ENCODE peak calls at places on chromosome 1, in four cellular contexts. L is neuronal stem cell; S is CD4-positive, CD25-positive, alpha-beta regulatory T cell; B is naive thymus-derived CD4-positive, alpha-beta T cell. Y is an unnamed sample. For H3K4me1, the result is how much of the 10 kb centered on the place peaks cover.

GRCh38 chr1:109878531-109878930 is 32.1 kb upstream of the CSF1 start:
- DNase-seq in L (no peak), S (no peak), B (no peak), Y (no peak)

GRCh38 chr1:160149706-160150105 is 1.7 kb upstream of the ATP1A4 start:
- DNase-seq in L (no peak), S (no peak), B (no peak), Y (no peak)

GRCh38 chr1:10122926-10123325 is 87.4 kb upstream of the KIF1B start:
- DNase-seq in L (no peak), S (no peak), B (no peak), Y (no peak)

GRCh38 chr1:151158311-151158710 is 1.9 kb downstream of the TNFAIP8L2 start:
- DNase-seq in L (no peak), S (no peak), B (peak), Y (no peak)

GRCh38 chr1:58885998-58886397 is 102.2 kb upstream of the JUN start:
- DNase-seq in L (no peak), S (no peak), B (no peak), Y (no peak)

GRCh38 chr1:53577141-53578100 is 118.2 kb downstream of the DMRTB1 start:
- DNase-seq in L (no peak), S (no peak), B (no peak), Y (no peak)

GRCh38 chr1:108639899-108640560 is 20.9 kb downstream of the HENMT1 start:
- DNase-seq in L (no peak), S (no peak), B (no peak), Y (no peak)

GRCh38 chr1:65319141-65319540 is 9.8 kb downstream of the DNAJC6 start:
- DNase-seq in L (no peak), S (no peak), B (no peak), Y (no peak)

GRCh38 chr1:39195166-39196111 is 9.1 kb upstream of the MACF1 start:
- DNase-seq in L (no peak), S (peak), B (no peak), Y (no peak)

GRCh38 chr1:10669570-10669969 is 126.9 kb downstream of the CASZ1 start:
- DNase-seq in L (no peak), S (no peak), B (no peak), Y (no peak)

GRCh38 chr1:91784616-91785015 is 101.3 kb downstream of the TGFBR3 start:
- DNase-seq in L (no peak), S (no peak), B (no peak), Y (no peak)

GRCh38 chr1:33821291-33821690 is 42.6 kb upstream of the HMGB4 start:
- DNase-seq in L (no peak), S (no peak), B (no peak), Y (no peak)

GRCh38 chr1:116699605-116700004 is 32.1 kb upstream of the IGSF3 start:
- DNase-seq in L (no peak), S (no peak), B (no peak), Y (no peak)

GRCh38 chr1:232876506-232877360 is 71.5 kb downstream of the MAP10 start:
- DNase-seq in L (no peak), S (no peak), B (no peak), Y (no peak)

GRCh38 chr1:150889650-150890416 is 2.9 kb downstream of the CTXND2 start:
- DNase-seq in L (no peak), S (peak), B (no peak), Y (no peak)

GRCh38 chr1:162700131-162700530 is 67.9 kb downstream of the DDR2 start:
- DNase-seq in L (no peak), S (no peak), B (no peak), Y (no peak)

GRCh38 chr1:228390649-228391048 is 16.0 kb downstream of the TRIM11 start:
- DNase-seq in L (no peak), S (no peak), B (no peak), Y (no peak)

GRCh38 chr1:69513621-69514020 is 54.1 kb upstream of the LRRC7 start:
- DNase-seq in L (no peak), S (no peak), B (no peak), Y (no peak)

GRCh38 chr1:40684669-40685068 is 6.8 kb upstream of the NFYC start:
- DNase-seq in L (no peak), S (no peak), B (no peak), Y (no peak)

GRCh38 chr1:24540051-24540905 is 15.6 kb upstream of the NCMAP start:
- DNase-seq in L (no peak), S (no peak), B (no peak), Y (no peak)

GRCh38 chr1:33640114-33640660 is 167.7 kb downstream of the ZSCAN20 start:
- DNase-seq in L (no peak), S (no peak), B (no peak), Y (no peak)

GRCh38 chr1:173717238-173717637 is 2.5 kb downstream of the KLHL20 start:
- DNase-seq in L (no peak), S (no peak), B (no peak), Y (no peak)

GRCh38 chr1:229640455-229640854 is 14.4 kb downstream of the URB2 start:
- DNase-seq in L (no peak), S (no peak), B (no peak), Y (no peak)

GRCh38 chr1:25562101-25562927 is 18.9 kb downstream of the LDLRAP1 start:
- DNase-seq in L (no peak), S (peak), B (peak), Y (peak)

DNA sequence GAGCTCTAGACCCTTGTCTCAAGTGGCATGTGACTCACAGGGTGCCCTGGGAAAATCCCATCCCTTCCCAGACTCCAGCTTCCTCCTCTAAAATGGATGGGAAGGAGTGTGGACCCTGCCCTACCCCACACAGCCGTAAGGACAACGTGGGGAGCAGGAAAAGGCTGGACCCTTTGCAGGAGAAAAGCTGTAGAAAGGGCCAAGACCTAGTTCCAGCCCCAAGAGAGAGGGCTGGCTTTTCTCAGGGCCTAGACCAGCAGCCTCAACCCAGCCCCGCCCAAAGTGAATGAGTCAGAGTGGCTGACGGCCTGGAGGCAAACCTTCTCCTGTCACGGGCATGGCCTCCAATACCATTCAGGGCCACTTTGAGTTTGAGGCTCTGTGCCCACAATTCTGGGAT is 1.1 kb downstream of the LAMB3 start:
- DNase-seq in L (no peak), S (no peak), B (peak), Y (peak)
- H3K4me1 ChIP-seq in L (under half), S (under half), B (under half), Y (under half)

GRCh38 chr1:21672478-21673276 is 3.5 kb upstream of the RAP1GAP start:
- DNase-seq in L (no peak), S (no peak), B (no peak), Y (no peak)

GRCh38 chr1:21670956-21671902 is 2.1 kb upstream of the RAP1GAP start:
- DNase-seq in L (no peak), S (no peak), B (no peak), Y (no peak)

GRCh38 chr1:21674957-21675356 is 5.8 kb upstream of the RAP1GAP start:
- DNase-seq in L (no peak), S (no peak), B (no peak), Y (no peak)

GRCh38 chr1:21671915-21672314 is 2.8 kb upstream of the RAP1GAP start:
- DNase-seq in L (no peak), S (no peak), B (no peak), Y (no peak)

GRCh38 chr1:21673277-21673780 is 4.2 kb upstream of the RAP1GAP start:
- DNase-seq in L (no peak), S (no peak), B (no peak), Y (no peak)
- H3K4me1 ChIP-seq in L (under half), S (under half), B (under half), Y (under half)

GRCh38 chr1:178037510-178038253 is 56.2 kb upstream of the RASAL2 start:
- DNase-seq in L (peak), S (no peak), B (no peak), Y (no peak)

GRCh38 chr1:178036090-178036489 is 57.8 kb upstream of the RASAL2 start:
- DNase-seq in L (no peak), S (no peak), B (no peak), Y (no peak)

GRCh38 chr1:178039826-178040380 is 54.0 kb upstream of the RASAL2 start:
- DNase-seq in L (no peak), S (no peak), B (no peak), Y (no peak)

GRCh38 chr1:178034676-178035075 is 59.2 kb upstream of the RASAL2 start:
- DNase-seq in L (no peak), S (no peak), B (no peak), Y (no peak)

GRCh38 chr1:178038372-178038771 is 55.5 kb upstream of the RASAL2 start:
- DNase-seq in L (no peak), S (no peak), B (no peak), Y (no peak)
- H3K4me1 ChIP-seq in L (under half), S (under half), B (under half), Y (under half)

DNA sequence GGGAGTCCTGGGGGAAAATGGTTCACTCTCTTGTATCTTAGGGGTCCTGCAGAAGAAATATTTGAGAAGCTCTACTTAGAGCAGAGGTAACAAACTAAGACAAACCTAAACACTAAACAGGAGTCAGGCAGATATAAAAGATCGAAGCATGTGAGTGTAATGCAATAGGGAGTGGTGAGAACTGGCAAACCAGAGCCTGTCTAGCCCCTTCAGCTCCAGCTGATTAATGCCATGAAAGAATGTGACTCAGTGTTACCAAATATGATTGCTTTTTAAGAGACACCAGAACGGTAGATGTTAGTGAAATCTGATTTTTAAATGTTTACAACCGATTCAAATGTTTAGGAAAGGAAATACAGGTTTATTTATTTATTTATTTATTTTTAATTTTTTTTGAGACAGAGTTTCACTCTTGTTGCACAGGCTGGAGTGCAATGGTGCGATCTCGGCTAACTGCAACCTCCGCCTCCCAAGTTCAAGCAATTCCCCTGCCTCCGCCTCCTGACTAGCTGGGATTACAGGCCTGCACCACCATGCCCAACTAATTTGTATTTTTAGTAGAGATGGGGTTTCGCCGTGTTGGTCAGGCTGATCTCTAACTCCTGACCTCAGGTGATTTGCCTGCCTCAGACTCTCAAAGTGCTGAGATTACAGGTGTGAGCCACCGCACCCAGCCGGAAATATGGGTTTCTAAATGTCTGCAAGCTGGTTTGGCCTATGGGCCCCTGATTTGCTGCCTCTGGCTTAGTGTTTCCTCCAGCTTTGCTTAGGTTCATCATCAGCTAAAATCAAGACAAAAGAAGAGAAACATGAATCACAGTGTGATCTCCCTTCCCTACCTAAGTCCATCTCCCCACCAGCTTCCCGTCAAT is 12.2 kb downstream of the TXNIP start:
- DNase-seq in L (no peak), S (peak), B (no peak), Y (peak)
- H3K4me1 ChIP-seq in L (under half), S (half or more), B (half or more), Y (half or more)